ENCODE peak calls at places on chromosomes 5 and 9, in six cellular contexts. W, J, N, I, X and P are unnamed samples.

GRCh38 chr5:35247645-35248034 is 17.4 kb upstream of the PRLR start:
- DNase-seq in W (no peak), J (no peak), N (no peak), I (no peak), X (no peak), P (no peak)

GRCh38 chr9:104987743-104988142 is 59.8 kb upstream of the ABCA1 start:
- DNase-seq in W (no peak), J (no peak), N (no peak), I (no peak), X (no peak), P (no peak)

GRCh38 chr5:134240421-134240962 is 14.6 kb upstream of the PPP2CA start:
- DNase-seq in W (peak), J (no peak), N (peak), I (peak), X (no peak), P (no peak)

GRCh38 chr5:137735531-137736284 is at the start of gene KLHL3:
- DNase-seq in W (peak), J (no peak), N (peak), I (no peak), X (peak), P (no peak)

GRCh38 chr9:70043285-70043684 is 363 bp upstream of the MAMDC2 start:
- DNase-seq in W (peak), J (no peak), N (no peak), I (no peak), X (peak), P (no peak)

GRCh38 chr5:124235576-124235975 is 510.9 kb downstream of the ZNF608 start:
- DNase-seq in W (no peak), J (no peak), N (peak), I (no peak), X (no peak), P (no peak)

GRCh38 chr5:78845487-78845886 is 139.6 kb downstream of the ARSB start:
- DNase-seq in W (no peak), J (no peak), N (no peak), I (no peak), X (no peak), P (no peak)

GRCh38 chr9:24296124-24296523 is 249.6 kb downstream of the IZUMO3 start:
- DNase-seq in W (no peak), J (no peak), N (no peak), I (no peak), X (no peak), P (no peak)

GRCh38 chr9:110104201-110104845 is 103.6 kb downstream of the C9orf152 start:
- DNase-seq in W (no peak), J (no peak), N (no peak), I (no peak), X (peak), P (no peak)

GRCh38 chr5:136018814-136019777 is 9.7 kb upstream of the TGFBI start:
- DNase-seq in W (no peak), J (no peak), N (no peak), I (peak), X (no peak), P (no peak)

GRCh38 chr5:153043876-153044275 is 446.6 kb upstream of the GRIA1 start:
- DNase-seq in W (no peak), J (no peak), N (no peak), I (no peak), X (no peak), P (no peak)

GRCh38 chr5:111672126-111672525 is 84.9 kb downstream of the NREP start:
- DNase-seq in W (no peak), J (no peak), N (no peak), I (no peak), X (no peak), P (no peak)

GRCh38 chr5:132020568-132021339 is 9.3 kb upstream of the ACSL6 start:
- DNase-seq in W (no peak), J (no peak), N (no peak), I (no peak), X (no peak), P (no peak)

GRCh38 chr9:116686135-116686534 is 970 bp upstream of the TRIM32 start:
- DNase-seq in W (no peak), J (no peak), N (no peak), I (no peak), X (no peak), P (no peak)

GRCh38 chr5:151006704-151007334 is 13.6 kb upstream of the GPX3 start:
- DNase-seq in W (no peak), J (no peak), N (no peak), I (no peak), X (no peak), P (no peak)

GRCh38 chr9:134960701-134961181 is 43.0 kb upstream of the FCN1 start:
- DNase-seq in W (no peak), J (no peak), N (no peak), I (no peak), X (no peak), P (no peak)

GRCh38 chr5:88666761-88667186 is 216.2 kb downstream of the MEF2C start:
- DNase-seq in W (no peak), J (no peak), N (no peak), I (no peak), X (peak), P (no peak)

GRCh38 chr5:79120221-79120620 is 8.6 kb downstream of the BHMT start:
- DNase-seq in W (no peak), J (no peak), N (no peak), I (no peak), X (no peak), P (no peak)

GRCh38 chr5:180289433-180289832 is 2.5 kb downstream of the MAPK9 start:
- DNase-seq in W (no peak), J (no peak), N (no peak), I (no peak), X (peak), P (no peak)

GRCh38 chr9:98790601-98791146 is 5.7 kb downstream of the ANKS6 start:
- DNase-seq in W (no peak), J (no peak), N (no peak), I (no peak), X (no peak), P (no peak)

GRCh38 chr5:83567741-83568530 is 96.4 kb downstream of the VCAN start:
- DNase-seq in W (no peak), J (no peak), N (no peak), I (peak), X (peak), P (no peak)

GRCh38 chr9:113602126-113603119 is 138.9 kb downstream of the RGS3 start:
- DNase-seq in W (no peak), J (peak), N (no peak), I (no peak), X (peak), P (no peak)

GRCh38 chr9:115117999-115118470 is at the start of gene TNC:
- DNase-seq in W (peak), J (no peak), N (peak), I (peak), X (peak), P (no peak)

GRCh38 chr5:180138214-180138975 is 66.8 kb upstream of the RNF130 start:
- DNase-seq in W (no peak), J (no peak), N (no peak), I (no peak), X (no peak), P (no peak)

GRCh38 chr9:106697799-106698591 is 165.0 kb upstream of the ZNF462 start:
- DNase-seq in W (peak), J (no peak), N (peak), I (no peak), X (no peak), P (no peak)

GRCh38 chr9:77375956-77376532 is 198.7 kb downstream of the VPS13A start:
- DNase-seq in W (no peak), J (no peak), N (no peak), I (no peak), X (peak), P (no peak)

GRCh38 chr5:149700347-149700746 is 29.8 kb upstream of the PPARGC1B start:
- DNase-seq in W (no peak), J (no peak), N (no peak), I (no peak), X (no peak), P (no peak)

GRCh38 chr9:137685035-137685885 is 66.5 kb downstream of the EHMT1 start:
- DNase-seq in W (no peak), J (no peak), N (no peak), I (peak), X (no peak), P (no peak)

GRCh38 chr5:51606921-51607320 is 223.7 kb downstream of the ISL1 start:
- DNase-seq in W (no peak), J (no peak), N (no peak), I (no peak), X (no peak), P (no peak)

GRCh38 chr9:121242955-121243346 is 25.0 kb upstream of the GSN start:
- DNase-seq in W (no peak), J (no peak), N (no peak), I (no peak), X (no peak), P (no peak)

GRCh38 chr5:126525630-126526245 is 69.3 kb downstream of the ALDH7A1 start:
- DNase-seq in W (no peak), J (peak), N (peak), I (no peak), X (peak), P (no peak)

GRCh38 chr5:172592881-172593280 is 48.2 kb upstream of the NEURL1B start:
- DNase-seq in W (no peak), J (no peak), N (no peak), I (no peak), X (no peak), P (no peak)

DNA sequence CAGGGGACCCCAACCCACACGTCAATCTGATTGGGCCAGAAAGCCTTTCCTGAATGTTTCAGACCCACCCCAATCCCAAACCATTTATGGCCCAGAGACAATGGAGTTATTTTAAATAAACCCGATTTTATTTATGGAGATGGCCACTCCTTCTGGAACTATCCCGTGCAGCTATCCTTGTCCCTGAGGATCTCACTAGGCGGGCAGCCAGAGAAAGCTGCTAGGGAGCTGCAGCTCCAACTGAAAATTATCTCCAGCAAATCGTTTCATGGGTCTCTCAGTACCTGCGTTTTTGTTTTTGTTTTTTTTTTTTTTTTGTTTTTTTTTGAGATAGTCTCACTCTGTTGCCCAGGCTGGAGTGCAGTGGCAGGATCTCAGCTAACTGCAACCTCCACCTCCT is 23.0 kb downstream of the C1QTNF2 start:
- DNase-seq in W (no peak), J (no peak), N (no peak), I (no peak), X (no peak), P (no peak)
- H3K27ac ChIP-seq in W (no peak), J (no peak), N (no peak), I (no peak), X (no peak), P (no peak)

GRCh38 chr5:107878676-107879075 is 207.9 kb upstream of the EFNA5 start:
- DNase-seq in W (no peak), J (no peak), N (peak), I (no peak), X (no peak), P (no peak)

GRCh38 chr5:107875834-107876233 is 205.1 kb upstream of the EFNA5 start:
- DNase-seq in W (no peak), J (peak), N (no peak), I (no peak), X (peak), P (no peak)

GRCh38 chr5:107873877-107874276 is 203.1 kb upstream of the EFNA5 start:
- DNase-seq in W (no peak), J (no peak), N (no peak), I (no peak), X (no peak), P (no peak)

GRCh38 chr5:107870984-107871383 is 200.2 kb upstream of the EFNA5 start:
- DNase-seq in W (no peak), J (no peak), N (no peak), I (no peak), X (no peak), P (no peak)

GRCh38 chr5:107874810-107875209 is 204.1 kb upstream of the EFNA5 start:
- DNase-seq in W (no peak), J (no peak), N (no peak), I (no peak), X (no peak), P (no peak)
- H3K27ac ChIP-seq in W (no peak), J (no peak), N (no peak), I (no peak), X (no peak), P (no peak)

DNA sequence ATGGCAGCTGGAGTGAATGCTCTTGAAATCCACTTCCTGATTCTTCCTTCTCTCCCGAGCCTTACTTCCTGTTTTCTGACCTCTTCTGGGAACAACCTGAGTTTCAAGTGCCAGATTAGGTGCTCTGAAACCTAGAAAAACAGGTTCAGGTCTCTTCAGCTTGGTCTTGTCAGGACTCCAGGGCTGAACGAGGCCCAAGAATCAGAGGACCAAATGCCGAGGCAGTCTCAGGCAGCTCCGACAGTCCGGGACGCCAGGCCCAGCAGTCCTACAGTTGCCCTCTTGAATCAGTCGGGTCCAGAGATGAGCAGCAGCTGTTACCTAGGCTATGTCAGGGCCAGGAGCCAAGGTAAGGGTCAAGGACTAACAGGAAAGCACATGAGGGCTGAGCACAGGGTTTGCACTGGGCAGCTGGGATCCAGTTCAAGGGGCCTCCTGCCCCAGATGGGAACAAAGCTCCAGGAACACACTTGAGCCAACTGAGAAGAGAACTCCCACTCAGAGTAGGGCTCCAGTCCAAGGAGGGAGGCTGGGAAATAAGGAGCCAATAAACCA is 38.3 kb upstream of the ADRA1B start:
- DNase-seq in W (no peak), J (no peak), N (peak), I (no peak), X (no peak), P (no peak)
- H3K27ac ChIP-seq in W (peak), J (no peak), N (no peak), I (no peak), X (no peak), P (peak)

GRCh38 chr5:128053291-128053954 is 30.1 kb upstream of the SLC12A2 start:
- DNase-seq in W (no peak), J (no peak), N (no peak), I (peak), X (no peak), P (no peak)

GRCh38 chr5:128052764-128053163 is 30.8 kb upstream of the SLC12A2 start:
- DNase-seq in W (no peak), J (no peak), N (no peak), I (no peak), X (no peak), P (no peak)
- H3K27ac ChIP-seq in W (no peak), J (no peak), N (no peak), I (no peak), X (no peak), P (no peak)

GRCh38 chr9:90001756-90002155 is 396.9 kb downstream of the GADD45G start:
- DNase-seq in W (no peak), J (no peak), N (no peak), I (no peak), X (no peak), P (no peak)
- H3K27ac ChIP-seq in W (peak), J (no peak), N (no peak), I (no peak), X (no peak), P (no peak)

GRCh38 chr9:131708613-131709002 is 31.3 kb downstream of the RAPGEF1 start:
- DNase-seq in W (no peak), J (no peak), N (no peak), I (no peak), X (no peak), P (no peak)
- H3K27ac ChIP-seq in W (no peak), J (no peak), N (no peak), I (no peak), X (no peak), P (peak)